ENCODE peak calls at places on chromosomes 11 and 22, in eight cellular contexts. One of them, this sample, is unnamed.

GRCh38 chr11:109956124-109956793 is 136.9 kb upstream of the ZC3H12C start:
- DNase-seq in cerebellum: no peak
- DNase-seq in stimulated activated CD4-positive, alpha-beta T cell treated with anti-CD3 and anti-CD28 coated beads, Interleukin-12 subunit alpha, Interleukin-12 subunit beta, amount 100 ng/mL, for 48 hours: no peak
- DNase-seq in germinal center: no peak
- DNase-seq in iris pigment epithelial cell: no peak
- DNase-seq in GDM1: no peak
- DNase-seq in fibroblast of lung: no peak
- DNase-seq in thoracic aorta: no peak
- DNase-seq in this sample: no peak

GRCh38 chr11:14012836-14013235 is 50.3 kb downstream of the SPON1 start:
- DNase-seq in cerebellum: no peak
- DNase-seq in stimulated activated CD4-positive, alpha-beta T cell treated with anti-CD3 and anti-CD28 coated beads, Interleukin-12 subunit alpha, Interleukin-12 subunit beta, amount 100 ng/mL, for 48 hours: no peak
- DNase-seq in germinal center: no peak
- DNase-seq in iris pigment epithelial cell: no peak
- DNase-seq in GDM1: no peak
- DNase-seq in fibroblast of lung: peak; percentile 53
- DNase-seq in thoracic aorta: no peak
- DNase-seq in this sample: no peak

GRCh38 chr11:95703059-95703458 is 86.5 kb downstream of the FAM76B start:
- DNase-seq in cerebellum: no peak
- DNase-seq in stimulated activated CD4-positive, alpha-beta T cell treated with anti-CD3 and anti-CD28 coated beads, Interleukin-12 subunit alpha, Interleukin-12 subunit beta, amount 100 ng/mL, for 48 hours: no peak
- DNase-seq in germinal center: no peak
- DNase-seq in iris pigment epithelial cell: no peak
- DNase-seq in GDM1: no peak
- DNase-seq in fibroblast of lung: no peak
- DNase-seq in thoracic aorta: no peak
- DNase-seq in this sample: no peak

GRCh38 chr11:69430566-69430965 is 50.9 kb upstream of the LINC01488 start:
- DNase-seq in cerebellum: no peak
- DNase-seq in stimulated activated CD4-positive, alpha-beta T cell treated with anti-CD3 and anti-CD28 coated beads, Interleukin-12 subunit alpha, Interleukin-12 subunit beta, amount 100 ng/mL, for 48 hours: no peak
- DNase-seq in germinal center: no peak
- DNase-seq in iris pigment epithelial cell: peak; percentile 30
- DNase-seq in GDM1: no peak
- DNase-seq in fibroblast of lung: peak; percentile 30
- DNase-seq in thoracic aorta: no peak
- DNase-seq in this sample: no peak

GRCh38 chr11:61880050-61880449 is 11.3 kb downstream of the FADS3 start:
- DNase-seq in cerebellum: no peak
- DNase-seq in stimulated activated CD4-positive, alpha-beta T cell treated with anti-CD3 and anti-CD28 coated beads, Interleukin-12 subunit alpha, Interleukin-12 subunit beta, amount 100 ng/mL, for 48 hours: no peak
- DNase-seq in germinal center: peak; percentile 70
- DNase-seq in iris pigment epithelial cell: no peak
- DNase-seq in GDM1: no peak
- DNase-seq in fibroblast of lung: no peak
- DNase-seq in thoracic aorta: no peak
- DNase-seq in this sample: peak; percentile 68

GRCh38 chr11:134149371-134149770 is 74.4 kb downstream of the NCAPD3 start:
- DNase-seq in cerebellum: no peak
- DNase-seq in stimulated activated CD4-positive, alpha-beta T cell treated with anti-CD3 and anti-CD28 coated beads, Interleukin-12 subunit alpha, Interleukin-12 subunit beta, amount 100 ng/mL, for 48 hours: no peak
- DNase-seq in germinal center: no peak
- DNase-seq in iris pigment epithelial cell: no peak
- DNase-seq in GDM1: no peak
- DNase-seq in fibroblast of lung: no peak
- DNase-seq in thoracic aorta: no peak
- DNase-seq in this sample: no peak

GRCh38 chr11:23570828-23571227 is 710.6 kb upstream of the CCDC179 start:
- DNase-seq in cerebellum: no peak
- DNase-seq in stimulated activated CD4-positive, alpha-beta T cell treated with anti-CD3 and anti-CD28 coated beads, Interleukin-12 subunit alpha, Interleukin-12 subunit beta, amount 100 ng/mL, for 48 hours: no peak
- DNase-seq in germinal center: no peak
- DNase-seq in iris pigment epithelial cell: peak; percentile 61
- DNase-seq in GDM1: no peak
- DNase-seq in fibroblast of lung: peak; percentile 61
- DNase-seq in thoracic aorta: no peak
- DNase-seq in this sample: no peak

GRCh38 chr11:122741613-122742012 is 86.1 kb downstream of the UBASH3B start:
- DNase-seq in cerebellum: no peak
- DNase-seq in stimulated activated CD4-positive, alpha-beta T cell treated with anti-CD3 and anti-CD28 coated beads, Interleukin-12 subunit alpha, Interleukin-12 subunit beta, amount 100 ng/mL, for 48 hours: no peak
- DNase-seq in germinal center: no peak
- DNase-seq in iris pigment epithelial cell: peak; percentile 45
- DNase-seq in GDM1: no peak
- DNase-seq in fibroblast of lung: no peak
- DNase-seq in thoracic aorta: no peak
- DNase-seq in this sample: no peak

GRCh38 chr11:130478204-130478701 is 29.8 kb downstream of the ADAMTS15 start:
- DNase-seq in cerebellum: no peak
- DNase-seq in stimulated activated CD4-positive, alpha-beta T cell treated with anti-CD3 and anti-CD28 coated beads, Interleukin-12 subunit alpha, Interleukin-12 subunit beta, amount 100 ng/mL, for 48 hours: no peak
- DNase-seq in germinal center: no peak
- DNase-seq in iris pigment epithelial cell: peak; percentile 77
- DNase-seq in GDM1: no peak
- DNase-seq in fibroblast of lung: peak; percentile 91
- DNase-seq in thoracic aorta: peak; percentile 47
- DNase-seq in this sample: no peak

GRCh38 chr22:20444325-20444724 is 6.7 kb upstream of the SCARF2 start:
- DNase-seq in cerebellum: no peak
- DNase-seq in stimulated activated CD4-positive, alpha-beta T cell treated with anti-CD3 and anti-CD28 coated beads, Interleukin-12 subunit alpha, Interleukin-12 subunit beta, amount 100 ng/mL, for 48 hours: no peak
- DNase-seq in germinal center: no peak
- DNase-seq in iris pigment epithelial cell: no peak
- DNase-seq in GDM1: no peak
- DNase-seq in fibroblast of lung: no peak
- DNase-seq in thoracic aorta: no peak
- DNase-seq in this sample: no peak

GRCh38 chr11:2553886-2554285 is 109.1 kb downstream of the KCNQ1 start:
- DNase-seq in cerebellum: no peak
- DNase-seq in stimulated activated CD4-positive, alpha-beta T cell treated with anti-CD3 and anti-CD28 coated beads, Interleukin-12 subunit alpha, Interleukin-12 subunit beta, amount 100 ng/mL, for 48 hours: no peak
- DNase-seq in germinal center: no peak
- DNase-seq in iris pigment epithelial cell: no peak
- DNase-seq in GDM1: no peak
- DNase-seq in fibroblast of lung: no peak
- DNase-seq in thoracic aorta: no peak
- DNase-seq in this sample: no peak

GRCh38 chr11:83663446-83663845 is 377.3 kb upstream of the CCDC90B start:
- DNase-seq in cerebellum: no peak
- DNase-seq in stimulated activated CD4-positive, alpha-beta T cell treated with anti-CD3 and anti-CD28 coated beads, Interleukin-12 subunit alpha, Interleukin-12 subunit beta, amount 100 ng/mL, for 48 hours: no peak
- DNase-seq in germinal center: no peak
- DNase-seq in iris pigment epithelial cell: peak; percentile 56
- DNase-seq in GDM1: no peak
- DNase-seq in fibroblast of lung: peak; percentile 71
- DNase-seq in thoracic aorta: no peak
- DNase-seq in this sample: no peak

GRCh38 chr11:9039194-9039593 is 35.4 kb upstream of the NRIP3 start:
- DNase-seq in cerebellum: no peak
- DNase-seq in stimulated activated CD4-positive, alpha-beta T cell treated with anti-CD3 and anti-CD28 coated beads, Interleukin-12 subunit alpha, Interleukin-12 subunit beta, amount 100 ng/mL, for 48 hours: no peak
- DNase-seq in germinal center: no peak
- DNase-seq in iris pigment epithelial cell: peak; percentile 89
- DNase-seq in GDM1: no peak
- DNase-seq in fibroblast of lung: peak; percentile 48
- DNase-seq in thoracic aorta: no peak
- DNase-seq in this sample: peak; percentile 17

GRCh38 chr11:57903441-57904123 is 120.1 kb upstream of the OR9Q1 start:
- DNase-seq in cerebellum: no peak
- DNase-seq in stimulated activated CD4-positive, alpha-beta T cell treated with anti-CD3 and anti-CD28 coated beads, Interleukin-12 subunit alpha, Interleukin-12 subunit beta, amount 100 ng/mL, for 48 hours: peak; percentile 3
- DNase-seq in germinal center: no peak
- DNase-seq in iris pigment epithelial cell: no peak
- DNase-seq in GDM1: no peak
- DNase-seq in fibroblast of lung: peak; percentile 10
- DNase-seq in thoracic aorta: no peak
- DNase-seq in this sample: peak; percentile 8

GRCh38 chr22:28506207-28506606 is 173.4 kb downstream of the TTC28 start:
- DNase-seq in cerebellum: no peak
- DNase-seq in stimulated activated CD4-positive, alpha-beta T cell treated with anti-CD3 and anti-CD28 coated beads, Interleukin-12 subunit alpha, Interleukin-12 subunit beta, amount 100 ng/mL, for 48 hours: no peak
- DNase-seq in germinal center: no peak
- DNase-seq in iris pigment epithelial cell: no peak
- DNase-seq in GDM1: no peak
- DNase-seq in fibroblast of lung: no peak
- DNase-seq in thoracic aorta: no peak
- DNase-seq in this sample: no peak

GRCh38 chr22:31210830-31211503 is 1.1 kb upstream of the LIMK2 start:
- DNase-seq in cerebellum: no peak
- DNase-seq in stimulated activated CD4-positive, alpha-beta T cell treated with anti-CD3 and anti-CD28 coated beads, Interleukin-12 subunit alpha, Interleukin-12 subunit beta, amount 100 ng/mL, for 48 hours: no peak
- DNase-seq in germinal center: no peak
- DNase-seq in iris pigment epithelial cell: peak; percentile 21
- DNase-seq in GDM1: no peak
- DNase-seq in fibroblast of lung: no peak
- DNase-seq in thoracic aorta: no peak
- DNase-seq in this sample: no peak

GRCh38 chr22:29517215-29517908 is 36.2 kb downstream of the THOC5 start:
- DNase-seq in cerebellum: peak; percentile 78
- DNase-seq in stimulated activated CD4-positive, alpha-beta T cell treated with anti-CD3 and anti-CD28 coated beads, Interleukin-12 subunit alpha, Interleukin-12 subunit beta, amount 100 ng/mL, for 48 hours: no peak
- DNase-seq in germinal center: no peak
- DNase-seq in iris pigment epithelial cell: no peak
- DNase-seq in GDM1: no peak
- DNase-seq in fibroblast of lung: no peak
- DNase-seq in thoracic aorta: no peak
- DNase-seq in this sample: no peak

GRCh38 chr11:88170680-88171079 is 4.6 kb downstream of the RAB38 start:
- DNase-seq in cerebellum: no peak
- DNase-seq in stimulated activated CD4-positive, alpha-beta T cell treated with anti-CD3 and anti-CD28 coated beads, Interleukin-12 subunit alpha, Interleukin-12 subunit beta, amount 100 ng/mL, for 48 hours: no peak
- DNase-seq in germinal center: no peak
- DNase-seq in iris pigment epithelial cell: no peak
- DNase-seq in GDM1: no peak
- DNase-seq in fibroblast of lung: no peak
- DNase-seq in thoracic aorta: no peak
- DNase-seq in this sample: no peak

This sample was measured in GM12891.